ENCODE peak calls at places on chromosomes 4 and X, in four cellular contexts. M is PC-9, X is tibial nerve, V is transverse colon. Y is an unnamed sample.
A peak's percentile ranks its signal among the peaks of the same experiment; 100 is the strongest.

GRCh38 chrX:10011261-10011931 is 44.2 kb downstream of the CLDN34 start:
- DNase-seq in V (no peak), M (no peak), X (no peak), Y (no peak)

GRCh38 chrX:69556094-69557011 is 52.2 kb downstream of the NALF2 start:
- DNase-seq in V (no peak), X (no peak), M (no peak), Y (no peak)

GRCh38 chr4:112099701-112100289 is 45.5 kb upstream of the FAM241A start:
- DNase-seq in X (no peak), V (no peak), M (no peak), Y (no peak)

GRCh38 chr4:7960790-7961655 is 21.4 kb upstream of the AFAP1 start:
- DNase-seq in V (no peak), X (no peak), M (peak; percentile 75), Y (no peak)

GRCh38 chr4:83618431-83618830 is 82.5 kb downstream of the GPAT3 start:
- DNase-seq in V (peak; percentile 50), X (no peak), M (peak; percentile 50), Y (peak; percentile 78)

GRCh38 chr4:6469144-6469543 is 3.3 kb downstream of the PPP2R2C start:
- DNase-seq in X (no peak), V (no peak), M (no peak), Y (no peak)

GRCh38 chr4:39637572-39638357 is 900 bp downstream of the SMIM14 start:
- DNase-seq in V (peak; percentile 65), X (peak; percentile 48), M (peak; percentile 43), Y (peak; percentile 38)

GRCh38 chr4:86218721-86219481 is 141.0 kb downstream of the MAPK10 start:
- DNase-seq in X (no peak), V (no peak), M (no peak), Y (no peak)

GRCh38 chr4:113469926-113470325 is 291.6 kb downstream of the CAMK2D start:
- DNase-seq in M (no peak), V (no peak), X (no peak), Y (no peak)

GRCh38 chr4:47784222-47784621 is 53.6 kb downstream of the CORIN start:
- DNase-seq in X (no peak), M (no peak), V (no peak), Y (no peak)

GRCh38 chr4:44760142-44760898 is 34.0 kb upstream of the GNPDA2 start:
- DNase-seq in V (no peak), M (no peak), X (no peak), Y (no peak)

GRCh38 chr4:10697071-10697470 is 12.5 kb upstream of the CLNK start:
- DNase-seq in V (no peak), M (no peak), X (no peak), Y (no peak)

GRCh38 chrX:2690856-2691542 is at the start of gene CD99:
- DNase-seq in X (peak; percentile 77), M (peak; percentile 78), V (peak; percentile 96), Y (peak; percentile 85)

GRCh38 chr4:13142191-13142590 is 341.9 kb downstream of the RAB28 start:
- DNase-seq in M (no peak), X (no peak), V (no peak), Y (no peak)

GRCh38 chr4:3649491-3649890 is 116.7 kb upstream of the ADRA2C start:
- DNase-seq in M (no peak), V (no peak), X (no peak), Y (no peak)

GRCh38 chr4:104015680-104016079 is 295.9 kb upstream of the TACR3 start:
- DNase-seq in M (peak; percentile 1), X (no peak), V (no peak), Y (no peak)

GRCh38 chr4:41360911-41361830 is 104.4 kb downstream of the UCHL1 start:
- DNase-seq in V (peak; percentile 43), M (peak; percentile 45), X (no peak), Y (peak; percentile 35)

GRCh38 chr4:113623274-113623894 is 138.2 kb downstream of the CAMK2D start:
- DNase-seq in M (no peak), V (no peak), X (no peak), Y (no peak)

GRCh38 chr4:121091941-121092340 is 19.6 kb upstream of the NDNF start:
- DNase-seq in X (no peak), V (no peak), M (no peak), Y (no peak)

GRCh38 chr4:86630629-86631028 is 36.5 kb downstream of the PTPN13 start:
- DNase-seq in X (no peak), V (no peak), M (no peak), Y (no peak)

GRCh38 chr4:7270121-7270520 is 77.8 kb downstream of the SORCS2 start:
- DNase-seq in M (no peak), V (no peak), X (no peak), Y (no peak)

GRCh38 chr4:41796545-41797210 is 48.2 kb upstream of the PHOX2B start:
- DNase-seq in M (no peak), X (no peak), V (no peak), Y (no peak)

GRCh38 chr4:101678180-101678579 is 112.3 kb upstream of the BANK1 start:
- DNase-seq in V (no peak), X (no peak), M (no peak), Y (no peak)

GRCh38 chr4:109298279-109299010 is 4.0 kb downstream of the COL25A1 start:
- DNase-seq in X (no peak), V (no peak), M (no peak), Y (no peak)

GRCh38 chr4:1979477-1980196 is 29.1 kb downstream of the NELFA start:
- DNase-seq in V (no peak), M (no peak), X (no peak), Y (no peak)

GRCh38 chr4:4443821-4444220 is 56.9 kb downstream of the NSG1 start:
- DNase-seq in X (no peak), M (peak; percentile 2), V (no peak), Y (no peak)

GRCh38 chr4:76984788-76985211 is 35.2 kb downstream of the SEPTIN11 start:
- DNase-seq in V (peak; percentile 37), M (no peak), X (peak; percentile 77), Y (peak; percentile 75)

GRCh38 chrX:1486749-1487361 is 34.1 kb upstream of the ASMTL start:
- DNase-seq in V (no peak), M (no peak), X (no peak), Y (no peak)
- H3K36me3 ChIP-seq in V (no peaks in the 10 kb centered on the region), M (no peaks in the 10 kb centered on the region), X (no peaks in the 10 kb centered on the region), Y (no peaks in the 10 kb centered on the region)

GRCh38 chrX:129346574-129346973 is 176.7 kb downstream of the SMARCA1 start:
- DNase-seq in M (no peak), X (no peak), V (no peak), Y (no peak)

DNA sequence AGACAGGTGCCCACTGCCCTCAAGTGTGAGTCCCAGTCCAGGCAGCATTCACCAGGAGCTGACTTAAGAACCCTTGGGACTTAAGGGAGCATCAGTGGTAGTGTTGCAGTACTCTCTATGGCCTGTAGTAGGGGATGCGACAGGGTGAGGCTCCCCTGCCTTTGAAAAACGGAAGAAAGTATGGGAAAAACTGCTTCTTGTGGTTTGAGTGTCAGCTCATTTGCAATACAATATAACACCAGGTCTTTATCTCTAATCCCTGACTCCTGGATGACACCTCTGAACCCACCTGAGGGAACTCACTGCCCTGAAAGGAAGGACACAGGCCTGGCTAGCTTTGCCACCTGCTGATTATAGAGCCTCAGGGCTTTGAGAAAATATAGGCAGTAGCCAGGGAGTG is 176.0 kb downstream of the SMARCA1 start:
- DNase-seq in M (no peak), X (no peak), V (no peak), Y (no peak)
- TF ChIP-seq CTCF in M (peak; percentile 53), X (no peak), V (no peak), Y (no peak)

DNA sequence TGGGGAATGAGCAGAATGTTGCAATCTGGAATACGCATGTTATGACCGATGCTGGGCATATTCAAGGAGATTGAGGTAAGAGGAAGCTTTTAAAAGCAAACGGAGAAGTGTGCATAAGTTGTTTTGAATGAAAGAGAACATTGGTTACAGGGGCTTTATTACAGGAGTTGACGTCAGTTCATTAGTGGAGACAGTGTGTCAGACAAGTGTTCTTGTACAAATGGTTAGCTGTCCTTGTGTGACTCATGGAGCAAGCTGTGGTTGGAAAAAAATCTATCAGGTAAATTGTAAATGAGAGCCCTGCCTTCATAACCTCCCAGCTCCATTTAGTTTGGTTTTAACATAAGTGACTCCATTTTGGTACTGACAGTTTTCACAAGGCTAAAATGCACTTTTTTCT is 442.6 kb upstream of the LCORL start:
- DNase-seq in M (no peak), X (no peak), V (no peak), Y (no peak)
- H3K9me3 ChIP-seq in M (no peaks in the 10 kb centered on the region), X (no peaks in the 10 kb centered on the region), V (no peaks in the 10 kb centered on the region), Y (no peaks in the 10 kb centered on the region)

DNA sequence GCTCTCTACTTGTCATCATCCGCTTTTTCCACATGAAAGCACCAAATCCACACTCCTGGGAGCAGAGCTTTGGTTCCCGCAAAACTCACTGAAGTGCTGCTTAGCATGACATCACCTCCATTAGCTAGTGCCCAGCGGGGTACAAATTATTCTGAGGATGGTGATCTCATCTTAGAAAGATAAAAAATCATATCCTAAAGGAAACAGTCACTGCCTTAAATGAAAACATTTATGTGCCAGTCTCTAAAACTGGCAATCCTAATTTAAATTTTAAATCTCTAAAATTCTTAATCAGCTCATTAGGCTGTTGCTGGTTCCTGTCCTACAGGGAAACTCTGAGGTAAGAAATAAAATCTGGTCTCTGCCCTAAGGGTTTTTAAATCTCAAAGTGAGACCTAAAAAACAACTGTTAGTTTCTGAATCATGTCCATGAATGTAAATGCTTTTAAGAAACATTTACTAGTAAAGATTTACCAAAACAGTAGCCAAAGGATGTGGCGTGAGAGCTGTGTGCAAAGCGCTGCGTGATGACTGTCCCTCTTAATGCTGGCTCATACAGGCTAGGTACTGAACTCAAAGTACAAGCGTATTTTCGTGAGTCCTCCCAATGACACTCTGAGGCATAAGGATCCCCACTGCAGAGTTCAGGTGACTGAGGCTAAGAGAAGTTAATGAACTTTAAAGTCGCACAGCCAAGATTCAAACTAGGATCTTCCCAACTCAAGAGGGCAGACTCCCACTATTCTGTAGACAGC is 4.5 kb downstream of the CASP3 start:
- DNase-seq in M (no peak), X (no peak), V (no peak), Y (no peak)
- H3K36me3 ChIP-seq in M (no peaks in the 10 kb centered on the region), X (no peaks in the 10 kb centered on the region), V (no peaks in the 10 kb centered on the region), Y (no peaks in the 10 kb centered on the region)

DNA sequence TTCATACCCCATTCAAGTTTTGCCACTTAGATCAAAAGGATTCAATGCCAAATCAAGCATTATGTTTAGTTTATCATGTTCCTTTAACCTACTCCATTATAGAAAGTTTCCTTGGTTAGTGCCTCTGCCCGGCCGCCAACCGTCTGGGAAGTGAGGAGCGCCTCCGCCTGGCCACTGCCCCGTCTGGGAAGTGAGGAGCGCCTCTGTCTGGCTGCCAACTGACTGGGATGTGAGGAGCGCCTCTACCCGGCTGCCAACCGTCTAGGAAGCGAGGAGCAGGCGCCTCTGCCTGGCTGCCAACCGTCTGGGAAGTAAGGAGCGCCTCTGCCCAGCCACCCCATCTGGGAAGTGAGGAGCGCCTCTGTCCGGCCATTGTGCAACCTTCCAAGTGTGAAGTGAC is 36.3 kb upstream of the PDGFRA start:
- DNase-seq in V (no peak), X (no peak), M (no peak), Y (no peak)
- TF ChIP-seq CTCF in V (no peak), X (no peak), M (no peak), Y (no peak)

DNA sequence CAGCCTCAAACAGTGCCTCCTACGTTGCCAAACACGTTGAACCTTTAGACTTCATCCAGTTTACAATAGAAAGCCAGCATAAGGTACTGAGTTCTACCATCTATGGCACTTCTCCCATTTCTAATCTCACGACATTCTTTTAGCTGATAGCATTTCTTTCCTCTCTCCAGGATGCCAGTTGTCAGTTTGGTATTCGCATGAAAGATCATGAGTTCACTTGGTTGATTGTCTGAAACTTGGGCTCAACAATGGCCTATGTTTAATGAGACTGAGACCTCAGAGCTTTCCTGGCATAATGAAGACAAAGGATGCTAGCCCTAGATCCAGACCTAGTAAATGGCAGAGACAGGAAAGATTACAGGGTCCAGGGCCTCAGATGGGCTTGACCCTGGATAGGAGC is 69.2 kb upstream of the SPRY1 start:
- DNase-seq in V (no peak), M (no peak), X (no peak), Y (no peak)
- H3K9me3 ChIP-seq in V (peaks cover 4% of the 10 kb centered on the region), M (peaks cover 11% of the 10 kb centered on the region), X (peaks cover 38% of the 10 kb centered on the region), Y (no peaks in the 10 kb centered on the region)

Y was measured in gastrocnemius medialis.